ENCODE peak calls at places on chromosomes 12 and 14, in six cellular contexts. G is cardiac muscle cell, O is heart left ventricle, T is aorta, Z is pancreas, I is Panc1. H is an unnamed sample.

GRCh38 chr14:97021571-97022171 is 224.5 kb downstream of the VRK1 start:
- DNase-seq in G (no peak), O (no peak), T (no peak), Z (no peak), I (no peak), H (no peak)

GRCh38 chr14:61174395-61175386 is 106.4 kb downstream of the TMEM30B start:
- DNase-seq in G (peak; percentile 63), O (no peak), T (no peak), Z (no peak), I (no peak), H (peak; percentile 23)

GRCh38 chr12:103250487-103250886 is 245.3 kb downstream of the C12orf42 start:
- DNase-seq in G (no peak), O (no peak), T (no peak), Z (no peak), I (no peak), H (no peak)

GRCh38 chr12:41981758-41982157 is 162.9 kb downstream of the GXYLT1 start:
- DNase-seq in G (no peak), O (no peak), T (no peak), Z (no peak), I (no peak), H (peak; percentile 3)

GRCh38 chr14:88168498-88169165 is 154.4 kb downstream of the KCNK10 start:
- DNase-seq in G (peak; percentile 61), O (no peak), T (no peak), Z (peak; percentile 11), I (peak; percentile 20), H (peak; percentile 32)

GRCh38 chr14:103749452-103749851 is 33.8 kb downstream of the ZFYVE21 start:
- DNase-seq in G (no peak), O (no peak), T (no peak), Z (no peak), I (no peak), H (no peak)

GRCh38 chr14:24634158-24634557 is at the start of gene GZMB:
- DNase-seq in G (no peak), O (no peak), T (no peak), Z (no peak), I (no peak), H (peak; percentile 22)

GRCh38 chr14:36784541-36784940 is 122.9 kb downstream of the PAX9 start:
- DNase-seq in G (no peak), O (no peak), T (no peak), Z (no peak), I (no peak), H (peak; percentile 49)

GRCh38 chr14:51636109-51636508 is 15.6 kb upstream of the FRMD6 start:
- DNase-seq in G (no peak), O (no peak), T (no peak), Z (no peak), I (no peak), H (no peak)

GRCh38 chr12:2667716-2668440 is 126.9 kb upstream of the FKBP4 start:
- DNase-seq in G (no peak), O (no peak), T (peak; percentile 54), Z (no peak), I (no peak), H (no peak)

GRCh38 chr12:81558031-81558430 is 201.1 kb downstream of the PPFIA2 start:
- DNase-seq in G (peak; percentile 30), O (no peak), T (no peak), Z (no peak), I (no peak), H (no peak)

GRCh38 chr12:52013626-52014310 is 7.0 kb downstream of the TAMALIN start:
- DNase-seq in G (no peak), O (no peak), T (no peak), Z (no peak), I (no peak), H (peak; percentile 32)

GRCh38 chr14:80850197-80850814 is 91.2 kb downstream of the CEP128 start:
- DNase-seq in G (peak; percentile 68), O (no peak), T (no peak), Z (no peak), I (no peak), H (peak; percentile 27)

GRCh38 chr12:65084579-65084978 is 36.5 kb downstream of the WIF1 start:
- DNase-seq in G (no peak), O (no peak), T (no peak), Z (no peak), I (no peak), H (no peak)

GRCh38 chr12:121537814-121538698 is 42.8 kb downstream of the KDM2B start:
- DNase-seq in G (no peak), O (no peak), T (peak; percentile 81), Z (no peak), I (no peak), H (no peak)

GRCh38 chr12:121534495-121535148 is 46.2 kb downstream of the KDM2B start:
- DNase-seq in G (no peak), O (no peak), T (no peak), Z (no peak), I (no peak), H (no peak)

GRCh38 chr12:121536929-121537813 is 43.7 kb downstream of the KDM2B start:
- DNase-seq in G (peak; percentile 76), O (peak; percentile 93), T (peak; percentile 93), Z (peak; percentile 90), I (no peak), H (peak; percentile 5)

GRCh38 chr12:121535150-121536057 is 45.4 kb downstream of the KDM2B start:
- DNase-seq in G (no peak), O (no peak), T (no peak), Z (no peak), I (no peak), H (no peak)

DNA sequence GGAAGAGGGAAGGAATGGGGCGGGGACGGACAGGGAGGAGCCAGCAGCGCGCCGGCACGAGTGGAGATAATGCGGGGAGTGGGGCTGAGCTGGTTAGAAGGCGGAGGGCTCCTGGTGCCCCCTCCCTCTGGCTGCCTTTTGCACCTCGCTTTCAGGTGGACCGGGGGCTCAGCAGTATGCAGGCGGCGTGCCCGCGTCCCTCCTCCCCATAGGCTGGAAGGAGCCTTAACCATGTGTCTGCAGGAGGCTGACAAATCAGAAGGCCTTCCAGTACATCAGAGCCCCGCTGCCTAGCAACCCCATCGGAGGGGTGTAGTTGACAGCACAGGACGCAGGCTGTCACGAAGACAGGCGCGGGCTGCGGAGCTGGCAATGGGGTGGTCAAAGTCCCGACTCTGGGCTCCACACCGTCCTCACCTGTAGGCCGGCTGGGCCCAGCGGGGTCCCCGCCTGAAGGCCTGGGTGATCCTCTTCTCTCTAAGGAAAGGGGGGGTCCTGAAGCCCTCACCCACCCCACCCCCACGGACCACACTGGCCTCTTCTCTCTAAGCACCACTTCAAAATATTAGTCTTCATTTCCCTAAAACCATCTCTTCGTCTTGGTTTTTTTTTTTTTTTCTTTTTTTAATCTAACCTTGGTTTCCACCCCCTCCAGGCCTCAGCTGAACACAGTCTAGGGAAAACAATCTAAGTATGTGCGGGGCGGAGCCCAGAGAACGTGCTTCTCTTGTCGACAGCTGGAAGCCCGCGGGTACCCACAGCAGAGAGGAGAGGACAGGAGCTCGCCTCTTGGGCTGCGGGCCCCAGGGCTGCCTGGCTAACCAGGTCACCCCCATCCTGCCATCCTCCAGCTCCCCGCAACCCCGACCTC is 44.5 kb downstream of the KDM2B start:
- DNase-seq in G (peak; percentile 83), O (peak; percentile 88), T (peak; percentile 94), Z (peak; percentile 54), I (no peak), H (peak; percentile 28)
- H3K27ac ChIP-seq in G (peak overlapping the region; percentile 94), O (peak overlapping the region; percentile 94), T (no peak overlapping the region), Z (peak overlapping the region; percentile 67), I (peak overlapping the region; percentile 36), H (no peak overlapping the region)

GRCh38 chr14:52877628-52878027 is 73.2 kb downstream of the FERMT2 start:
- DNase-seq in G (peak; percentile 67), O (no peak), T (no peak), Z (no peak), I (no peak), H (no peak)

GRCh38 chr14:52875707-52876106 is 75.1 kb downstream of the FERMT2 start:
- DNase-seq in G (peak; percentile 33), O (no peak), T (no peak), Z (no peak), I (no peak), H (no peak)

GRCh38 chr14:52876806-52877205 is 74.0 kb downstream of the FERMT2 start:
- DNase-seq in G (no peak), O (no peak), T (no peak), Z (no peak), I (no peak), H (no peak)

GRCh38 chr14:52874389-52874788 is 76.5 kb downstream of the FERMT2 start:
- DNase-seq in G (no peak), O (no peak), T (no peak), Z (no peak), I (no peak), H (no peak)

GRCh38 chr14:52876311-52876710 is 74.5 kb downstream of the FERMT2 start:
- DNase-seq in G (peak; percentile 70), O (no peak), T (no peak), Z (no peak), I (no peak), H (no peak)
- H3K4me1 ChIP-seq in G (peaks cover 8% of the 10 kb centered on the region), O (no peaks in the 10 kb centered on the region), T (peaks cover 2% of the 10 kb centered on the region), Z (no peaks in the 10 kb centered on the region), I (no peaks in the 10 kb centered on the region), H (peaks cover 28% of the 10 kb centered on the region)

GRCh38 chr14:100067481-100067880 is 2.3 kb downstream of the EVL start:
- DNase-seq in G (no peak), O (no peak), T (no peak), Z (no peak), I (no peak), H (no peak)

GRCh38 chr14:100070310-100070709 is 5.1 kb downstream of the EVL start:
- DNase-seq in G (no peak), O (no peak), T (no peak), Z (no peak), I (no peak), H (no peak)

GRCh38 chr14:100067971-100068959 is 3.0 kb downstream of the EVL start:
- DNase-seq in G (peak; percentile 44), O (peak; percentile 39), T (no peak), Z (no peak), I (no peak), H (peak; percentile 54)

GRCh38 chr14:100071545-100071944 is 6.3 kb downstream of the EVL start:
- DNase-seq in G (no peak), O (no peak), T (no peak), Z (no peak), I (no peak), H (no peak)

GRCh38 chr14:100069161-100069800 is 4.1 kb downstream of the EVL start:
- DNase-seq in G (no peak), O (no peak), T (no peak), Z (no peak), I (no peak), H (no peak)
- H3K27ac ChIP-seq in G (no peak overlapping the region), O (no peak overlapping the region), T (no peak overlapping the region), Z (no peak overlapping the region), I (no peak overlapping the region), H (peak overlapping the region; percentile 65)

DNA sequence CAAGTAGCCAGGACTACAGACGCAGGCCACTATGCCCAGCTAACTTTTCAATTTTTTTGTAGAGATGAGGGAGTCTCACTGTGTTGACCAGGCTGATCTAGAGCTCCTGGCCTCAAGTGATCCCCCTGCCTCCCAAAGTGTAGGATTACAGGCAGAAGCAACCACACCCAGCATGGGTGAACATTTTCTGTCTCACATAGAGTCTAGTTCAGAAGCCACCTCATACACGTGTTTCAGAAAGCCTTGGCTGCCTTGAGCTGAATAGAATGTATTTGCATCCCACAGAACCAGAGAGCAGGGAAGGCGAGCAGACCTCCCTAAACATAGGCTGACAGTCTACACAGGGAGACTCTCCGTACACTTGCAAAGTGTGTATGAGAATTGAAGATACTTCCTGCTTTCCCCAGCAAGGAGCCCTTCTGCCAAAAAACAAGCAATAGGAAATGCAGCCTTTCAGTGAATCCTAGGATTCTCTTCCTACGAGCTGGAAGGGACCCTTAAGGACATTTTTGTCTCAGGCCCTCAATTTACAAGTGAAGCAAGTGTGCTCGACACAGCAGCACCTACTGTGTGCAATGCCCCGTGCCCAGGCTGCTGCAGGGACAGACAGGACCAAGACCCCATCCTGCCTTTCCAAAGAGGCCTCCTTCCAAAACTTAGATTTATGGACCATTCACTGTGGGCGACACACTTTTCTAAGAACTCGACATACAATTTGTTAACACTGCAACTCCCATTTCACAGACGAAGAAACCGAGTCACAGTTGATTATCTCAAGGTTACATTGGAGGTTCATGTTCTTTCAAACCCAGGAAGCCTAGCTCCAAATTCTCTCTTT is 11.2 kb downstream of the NUAK1 start:
- DNase-seq in G (no peak), O (no peak), T (no peak), Z (no peak), I (no peak), H (no peak)
- H3K4me1 ChIP-seq in G (peaks cover 8% of the 10 kb centered on the region), O (peaks cover 8% of the 10 kb centered on the region), T (peaks cover 8% of the 10 kb centered on the region), Z (peaks cover 4% of the 10 kb centered on the region), I (peaks cover 94% of the 10 kb centered on the region), H (peaks cover 14% of the 10 kb centered on the region)